ENCODE peak calls at places on chromosomes 6 and 20, in four cellular contexts. U is GM12878, F is SK-N-SH, J is HepG2. T is an unnamed sample.

GRCh38 chr6:18280084-18280483 is 15.8 kb upstream of the DEK start:
- DNase-seq in U (no peak), F (no peak), J (no peak), T (no peak)

GRCh38 chr20:51763965-51764602 is 4.1 kb downstream of the ATP9A start:
- DNase-seq in U (no peak), F (no peak), J (no peak), T (no peak)

GRCh38 chr6:118299023-118299422 is 249.1 kb upstream of the PLN start:
- DNase-seq in U (no peak), F (no peak), J (no peak), T (no peak)

GRCh38 chr6:45531999-45532605 is 154.4 kb upstream of the SUPT3H start:
- DNase-seq in U (no peak), F (no peak), J (no peak), T (no peak)

GRCh38 chr20:20553534-20553933 is 158.9 kb downstream of the RALGAPA2 start:
- DNase-seq in U (no peak), F (no peak), J (no peak), T (no peak)

GRCh38 chr20:1075564-1075963 is 42.8 kb upstream of the PSMF1 start:
- DNase-seq in U (peak), F (no peak), J (no peak), T (no peak)

GRCh38 chr6:139475231-139475630 is 100.8 kb upstream of the CITED2 start:
- DNase-seq in U (no peak), F (no peak), J (no peak), T (no peak)

GRCh38 chr6:158131926-158132325 is 36.1 kb downstream of the SERAC1 start:
- DNase-seq in U (no peak), F (peak), J (peak), T (no peak)

GRCh38 chr6:8664070-8664469 is 228.7 kb upstream of the SLC35B3 start:
- DNase-seq in U (no peak), F (no peak), J (no peak), T (no peak)

DNA sequence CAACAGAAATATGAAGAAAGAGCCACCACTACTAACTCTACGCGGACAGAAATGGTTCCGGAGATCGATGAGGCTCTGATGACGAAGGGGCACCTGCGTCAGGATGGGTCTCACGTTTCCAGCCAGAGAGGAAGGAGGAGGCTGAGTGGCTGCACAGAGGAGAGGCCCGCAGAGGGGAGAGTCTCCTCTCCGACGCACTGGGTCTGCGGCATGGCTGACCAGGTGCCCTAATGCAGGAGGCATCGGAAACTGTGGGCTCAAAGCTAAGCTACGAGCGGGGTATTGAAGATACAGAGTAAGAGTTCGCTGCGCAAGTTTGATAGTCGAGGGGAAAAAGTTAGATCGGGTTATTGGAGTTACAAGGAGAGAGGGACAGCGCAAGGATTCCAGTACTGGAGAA is 69.9 kb downstream of the TTLL2 start:
- DNase-seq in U (no peak), F (no peak), J (no peak), T (no peak)
- TF ChIP-seq ZBTB33 in U (no peak), F (no peak), J (no peak), T (no peak)

GRCh38 chr6:168827484-168827883 is 386.5 kb downstream of the SMOC2 start:
- DNase-seq in U (no peak), F (peak), J (no peak), T (no peak)
- TF ChIP-seq ZBTB33 in U (no peak), F (no peak), J (no peak), T (no peak)

GRCh38 chr6:56938634-56939294 is 16.1 kb upstream of the BEND6 start:
- DNase-seq in U (no peak), F (no peak), J (peak), T (peak)
- TF ChIP-seq ZBTB33 in U (no peak), F (peak), J (no peak), T (peak)

GRCh38 chr6:115514656-115515055 is 546.0 kb downstream of the FRK start:
- DNase-seq in U (no peak), F (no peak), J (no peak), T (no peak)
- TF ChIP-seq ZBTB33 in U (no peak), F (no peak), J (no peak), T (no peak)

DNA sequence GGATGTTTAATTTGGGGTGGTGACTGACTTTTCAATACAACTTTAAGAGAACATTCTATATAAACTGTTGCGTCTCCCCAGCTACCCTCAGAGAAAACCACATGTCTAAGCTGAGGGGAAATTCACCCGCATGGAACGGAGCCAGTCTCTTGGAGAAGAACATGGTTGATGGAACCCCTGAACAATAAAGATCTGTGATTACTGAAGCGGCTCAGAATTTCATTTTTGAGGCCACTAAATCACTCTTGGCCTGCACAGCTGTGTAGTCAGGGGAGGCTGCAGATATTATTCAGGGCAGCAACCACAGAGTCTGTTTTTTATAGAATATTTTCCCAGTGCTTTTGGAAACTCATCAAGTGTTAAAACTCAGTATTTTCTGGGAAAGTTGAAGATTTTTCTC is 73.8 kb downstream of the EYA4 start:
- DNase-seq in U (no peak), F (no peak), J (no peak), T (no peak)
- TF ChIP-seq ZBTB33 in U (no peak), F (no peak), J (no peak), T (no peak)